ENCODE peak calls at places on chromosomes 11 and 22, in eight cellular contexts. B is AG09319; X is C1 segment of cervical spinal cord; A is NCI-H2029; K is activated CD8-positive, alpha-beta memory T cell treated with anti-CD3 and anti-CD28 coated beads for 4 hours; G is NCI-H1694 treated with DMSO at 0.1 percent for 48 hours; L is neural crest cell; N is activated CD4-positive, alpha-beta T cell treated with anti-CD3 and anti-CD28 coated beads, Interleukin-2, amount 10 ng/mL, durations not matched to agents 24 days and 14 days. J is an unnamed sample.
A peak's percentile ranks its signal among the peaks of the same experiment; 100 is the strongest.

GRCh38 chr11:10770626-10771254 is 19.7 kb downstream of the CTR9 start:
- DNase-seq in K (no peak), B (peak; percentile 12), L (peak; percentile 39), X (no peak), N (peak; percentile 73), A (peak; percentile 31), G (peak; percentile 3), J (no peak)

GRCh38 chr11:289145-289705 is 299 bp downstream of the PGGHG start:
- DNase-seq in B (no peak), G (no peak), N (no peak), A (no peak), K (no peak), L (no peak), X (no peak), J (no peak)

GRCh38 chr11:20913113-20913512 is 243.7 kb downstream of the NELL1 start:
- DNase-seq in B (no peak), N (no peak), X (no peak), L (no peak), G (no peak), A (no peak), K (no peak), J (no peak)

GRCh38 chr11:43649501-43649900 is 31.0 kb upstream of the HSD17B12 start:
- DNase-seq in B (no peak), K (no peak), N (no peak), G (no peak), A (no peak), L (no peak), X (no peak), J (no peak)

GRCh38 chr22:39149915-39150847 is 2.3 kb downstream of the CBX7 start:
- DNase-seq in K (no peak), G (no peak), B (no peak), L (no peak), N (no peak), A (no peak), X (no peak), J (no peak)

GRCh38 chr22:33883561-33883960 is 36.7 kb downstream of the LARGE1 start:
- DNase-seq in B (no peak), X (no peak), G (no peak), N (no peak), L (no peak), A (no peak), K (no peak), J (no peak)

GRCh38 chr11:12245549-12245986 is 131.8 kb upstream of the PARVA start:
- DNase-seq in N (no peak), X (no peak), A (peak; percentile 56), K (no peak), L (no peak), G (peak; percentile 31), B (no peak), J (no peak)

GRCh38 chr11:57277845-57278720 is 41.0 kb upstream of the APLNR start:
- DNase-seq in B (peak; percentile 70), L (peak; percentile 77), N (peak; percentile 71), X (no peak), A (peak; percentile 35), K (no peak), G (peak; percentile 51), J (peak; percentile 60)

GRCh38 chr22:49734390-49734789 is 93.3 kb downstream of the BRD1 start:
- DNase-seq in A (no peak), G (no peak), K (no peak), X (no peak), L (no peak), B (no peak), N (no peak), J (no peak)

GRCh38 chr11:118353084-118353710 is 6.2 kb upstream of the UBE4A start:
- DNase-seq in A (no peak), N (no peak), X (no peak), K (no peak), L (no peak), G (no peak), B (no peak), J (no peak)

GRCh38 chr22:43110927-43111623 is 525 bp downstream of the BIK start:
- DNase-seq in K (peak; percentile 21), G (no peak), X (no peak), A (peak; percentile 50), N (peak; percentile 80), L (no peak), B (no peak), J (no peak)

GRCh38 chr11:59158206-59159068 is 13.5 kb upstream of the DTX4 start:
- DNase-seq in G (peak; percentile 50), K (no peak), X (peak; percentile 23), B (peak; percentile 56), A (peak; percentile 79), L (peak; percentile 45), N (peak; percentile 90), J (peak; percentile 50)

GRCh38 chr22:19707347-19708322 is 6.7 kb upstream of the SEPTIN5 start:
- DNase-seq in X (no peak), B (no peak), G (no peak), A (no peak), K (no peak), N (no peak), L (no peak), J (no peak)

GRCh38 chr11:59112494-59112893 is 5.5 kb downstream of the FAM111B start:
- DNase-seq in G (no peak), N (no peak), B (no peak), K (no peak), L (no peak), A (no peak), X (no peak), J (no peak)

GRCh38 chr11:1139441-1140066 is 18.2 kb upstream of the MUC5AC start:
- DNase-seq in X (no peak), B (no peak), K (no peak), L (no peak), G (no peak), A (no peak), N (no peak), J (no peak)

GRCh38 chr11:79363861-79364378 is 76.9 kb downstream of the TENM4 start:
- DNase-seq in B (no peak), A (no peak), G (no peak), N (no peak), X (no peak), L (no peak), K (no peak), J (no peak)

GRCh38 chr22:47213571-47214230 is 451.3 kb downstream of the TBC1D22A start:
- DNase-seq in B (no peak), A (no peak), G (peak; percentile 25), N (peak; percentile 82), K (no peak), X (no peak), L (no peak), J (no peak)

GRCh38 chr11:67054851-67055523 is 1.7 kb upstream of the RHOD start:
- DNase-seq in B (peak; percentile 48), G (no peak), K (no peak), L (no peak), X (no peak), A (peak; percentile 55), N (no peak), J (no peak)

GRCh38 chr11:65917434-65918210 is 1.2 kb downstream of the C11orf68 start:
- DNase-seq in G (no peak), B (no peak), N (no peak), A (no peak), L (no peak), X (no peak), K (no peak), J (no peak)

GRCh38 chr11:108880510-108880909 is 215.6 kb downstream of the DDX10 start:
- DNase-seq in N (no peak), L (no peak), K (no peak), G (no peak), A (no peak), B (no peak), X (no peak), J (peak; percentile 63)

GRCh38 chr22:36758792-36759271 is 17.1 kb downstream of the IFT27 start:
- DNase-seq in N (no peak), G (no peak), K (no peak), L (no peak), B (no peak), X (no peak), A (no peak), J (no peak)

GRCh38 chr11:12156301-12157140 is 46.1 kb downstream of the MICAL2 start:
- DNase-seq in K (no peak), L (no peak), G (no peak), X (no peak), A (no peak), B (no peak), N (no peak), J (no peak)

GRCh38 chr22:26669060-26669481 is 11.7 kb downstream of the MIAT start:
- DNase-seq in L (peak; percentile 40), A (no peak), G (peak; percentile 86), N (peak; percentile 67), X (no peak), B (peak; percentile 14), K (no peak), J (no peak)

GRCh38 chr11:2815762-2816496 is 69.6 kb downstream of the CDKN1C start:
- DNase-seq in N (no peak), G (no peak), B (no peak), L (no peak), A (no peak), X (no peak), K (no peak), J (no peak)

GRCh38 chr11:95734009-95734572 is 55.5 kb downstream of the FAM76B start:
- DNase-seq in N (no peak), L (no peak), A (no peak), X (no peak), B (no peak), K (no peak), G (no peak), J (no peak)

GRCh38 chr11:16184588-16184987 is 171.8 kb downstream of the SOX6 start:
- DNase-seq in K (no peak), G (no peak), N (no peak), L (no peak), X (no peak), A (peak; percentile 47), B (no peak), J (no peak)

GRCh38 chr11:76392889-76393288 is 11.8 kb downstream of the GVQW3 start:
- DNase-seq in X (no peak), G (no peak), K (no peak), L (no peak), N (no peak), B (no peak), A (no peak), J (no peak)

GRCh38 chr11:4464216-4465159 is 15.4 kb downstream of the OR52K2 start:
- DNase-seq in N (no peak), K (no peak), B (no peak), L (no peak), A (no peak), G (no peak), X (no peak), J (no peak)

GRCh38 chr11:77056814-77057402 is 9.9 kb upstream of the CAPN5 start:
- DNase-seq in N (no peak), A (no peak), X (no peak), G (no peak), B (no peak), L (no peak), K (no peak), J (no peak)

GRCh38 chr22:35894937-35895708 is 133.5 kb downstream of the RBFOX2 start:
- DNase-seq in A (no peak), K (no peak), B (peak; percentile 69), G (no peak), N (no peak), X (no peak), L (no peak), J (no peak)

J was measured in pulmonary artery endothelial cell.